ENCODE peak calls at places on chromosomes 2 and 18, in six cellular contexts. One of them, this sample, is unnamed.

GRCh38 chr18:32735781-32736180 is 37.0 kb downstream of the KLHL14 start:
- DNase-seq in activated gamma-delta T cell treated with Interleukin-2 at 50 U/mL for 16 hours: no peak
- DNase-seq in LHCN-M2: peak
- DNase-seq in fibroblast of the conjunctiva: peak
- DNase-seq in heart left ventricle: no peak
- DNase-seq in AG08395: no peak
- DNase-seq in this sample: peak

GRCh38 chr18:47113796-47114540 is 36.3 kb downstream of the HDHD2 start:
- DNase-seq in LHCN-M2: peak
- DNase-seq in activated gamma-delta T cell treated with Interleukin-2 at 50 U/mL for 16 hours: no peak
- DNase-seq in fibroblast of the conjunctiva: no peak
- DNase-seq in AG08395: peak
- DNase-seq in heart left ventricle: no peak
- DNase-seq in this sample: no peak

GRCh38 chr2:63755216-63755615 is 86.5 kb upstream of the UGP2 start:
- DNase-seq in fibroblast of the conjunctiva: peak
- DNase-seq in heart left ventricle: no peak
- DNase-seq in AG08395: peak
- DNase-seq in LHCN-M2: no peak
- DNase-seq in activated gamma-delta T cell treated with Interleukin-2 at 50 U/mL for 16 hours: no peak
- DNase-seq in this sample: peak

GRCh38 chr2:202436631-202437030 is 60.5 kb downstream of the BMPR2 start:
- DNase-seq in LHCN-M2: no peak
- DNase-seq in fibroblast of the conjunctiva: peak
- DNase-seq in AG08395: no peak
- DNase-seq in heart left ventricle: no peak
- DNase-seq in activated gamma-delta T cell treated with Interleukin-2 at 50 U/mL for 16 hours: no peak
- DNase-seq in this sample: no peak

GRCh38 chr2:237722616-237723015 is 76.0 kb upstream of the RBM44 start:
- DNase-seq in AG08395: no peak
- DNase-seq in fibroblast of the conjunctiva: no peak
- DNase-seq in heart left ventricle: no peak
- DNase-seq in LHCN-M2: no peak
- DNase-seq in activated gamma-delta T cell treated with Interleukin-2 at 50 U/mL for 16 hours: no peak
- DNase-seq in this sample: no peak

GRCh38 chr2:207073791-207074678 is 91.7 kb downstream of the KLF7 start:
- DNase-seq in activated gamma-delta T cell treated with Interleukin-2 at 50 U/mL for 16 hours: no peak
- DNase-seq in AG08395: peak
- DNase-seq in LHCN-M2: peak
- DNase-seq in heart left ventricle: no peak
- DNase-seq in fibroblast of the conjunctiva: no peak
- DNase-seq in this sample: no peak

GRCh38 chr2:69704446-69704845 is 37.5 kb upstream of the ANXA4 start:
- DNase-seq in LHCN-M2: no peak
- DNase-seq in fibroblast of the conjunctiva: no peak
- DNase-seq in AG08395: no peak
- DNase-seq in activated gamma-delta T cell treated with Interleukin-2 at 50 U/mL for 16 hours: no peak
- DNase-seq in heart left ventricle: no peak
- DNase-seq in this sample: no peak

GRCh38 chr2:9634121-9634520 is 3.3 kb upstream of the YWHAQ start:
- DNase-seq in fibroblast of the conjunctiva: no peak
- DNase-seq in heart left ventricle: no peak
- DNase-seq in LHCN-M2: no peak
- DNase-seq in activated gamma-delta T cell treated with Interleukin-2 at 50 U/mL for 16 hours: no peak
- DNase-seq in AG08395: no peak
- DNase-seq in this sample: no peak

GRCh38 chr2:229090231-229090630 is 180.9 kb downstream of the PID1 start:
- DNase-seq in LHCN-M2: peak
- DNase-seq in activated gamma-delta T cell treated with Interleukin-2 at 50 U/mL for 16 hours: no peak
- DNase-seq in fibroblast of the conjunctiva: no peak
- DNase-seq in AG08395: no peak
- DNase-seq in heart left ventricle: no peak
- DNase-seq in this sample: no peak

GRCh38 chr2:223989206-223989859 is 32.1 kb downstream of the MRPL44 start:
- DNase-seq in heart left ventricle: no peak
- DNase-seq in activated gamma-delta T cell treated with Interleukin-2 at 50 U/mL for 16 hours: no peak
- DNase-seq in fibroblast of the conjunctiva: no peak
- DNase-seq in LHCN-M2: no peak
- DNase-seq in AG08395: no peak
- DNase-seq in this sample: no peak

GRCh38 chr18:2905802-2906521 is 59.2 kb downstream of the EMILIN2 start:
- DNase-seq in LHCN-M2: no peak
- DNase-seq in heart left ventricle: peak
- DNase-seq in fibroblast of the conjunctiva: no peak
- DNase-seq in AG08395: peak
- DNase-seq in activated gamma-delta T cell treated with Interleukin-2 at 50 U/mL for 16 hours: peak
- DNase-seq in this sample: no peak

GRCh38 chr2:3631161-3631850 is 26.7 kb upstream of the ALLC start:
- DNase-seq in fibroblast of the conjunctiva: no peak
- DNase-seq in AG08395: no peak
- DNase-seq in heart left ventricle: peak
- DNase-seq in activated gamma-delta T cell treated with Interleukin-2 at 50 U/mL for 16 hours: no peak
- DNase-seq in LHCN-M2: no peak
- DNase-seq in this sample: no peak

GRCh38 chr18:8705280-8705940 is at the start of gene MTCL1:
- DNase-seq in AG08395: peak
- DNase-seq in fibroblast of the conjunctiva: no peak
- DNase-seq in LHCN-M2: peak
- DNase-seq in activated gamma-delta T cell treated with Interleukin-2 at 50 U/mL for 16 hours: peak
- DNase-seq in heart left ventricle: peak
- DNase-seq in this sample: no peak

GRCh38 chr2:38076710-38077430 is 919 bp upstream of the CYP1B1 start:
- DNase-seq in AG08395: peak
- DNase-seq in heart left ventricle: peak
- DNase-seq in activated gamma-delta T cell treated with Interleukin-2 at 50 U/mL for 16 hours: no peak
- DNase-seq in LHCN-M2: peak
- DNase-seq in fibroblast of the conjunctiva: peak
- DNase-seq in this sample: peak

GRCh38 chr2:134268265-134268664 is 14.4 kb downstream of the MGAT5 start:
- DNase-seq in LHCN-M2: peak
- DNase-seq in fibroblast of the conjunctiva: no peak
- DNase-seq in heart left ventricle: peak
- DNase-seq in activated gamma-delta T cell treated with Interleukin-2 at 50 U/mL for 16 hours: no peak
- DNase-seq in AG08395: no peak
- DNase-seq in this sample: no peak

GRCh38 chr2:73436019-73436418 is 50.4 kb downstream of the ALMS1 start:
- DNase-seq in fibroblast of the conjunctiva: no peak
- DNase-seq in AG08395: no peak
- DNase-seq in LHCN-M2: peak
- DNase-seq in activated gamma-delta T cell treated with Interleukin-2 at 50 U/mL for 16 hours: no peak
- DNase-seq in heart left ventricle: no peak
- DNase-seq in this sample: no peak

GRCh38 chr2:241182531-241183133 is 5.8 kb upstream of the ANO7 start:
- DNase-seq in AG08395: no peak
- DNase-seq in activated gamma-delta T cell treated with Interleukin-2 at 50 U/mL for 16 hours: no peak
- DNase-seq in fibroblast of the conjunctiva: no peak
- DNase-seq in LHCN-M2: no peak
- DNase-seq in heart left ventricle: no peak
- DNase-seq in this sample: no peak

GRCh38 chr2:42841344-42841743 is 49.0 kb upstream of the HAAO start:
- DNase-seq in LHCN-M2: no peak
- DNase-seq in fibroblast of the conjunctiva: no peak
- DNase-seq in heart left ventricle: no peak
- DNase-seq in activated gamma-delta T cell treated with Interleukin-2 at 50 U/mL for 16 hours: no peak
- DNase-seq in AG08395: no peak
- DNase-seq in this sample: no peak

GRCh38 chr2:7053650-7054262 is 136.5 kb downstream of the RNF144A start:
- DNase-seq in AG08395: no peak
- DNase-seq in heart left ventricle: no peak
- DNase-seq in fibroblast of the conjunctiva: no peak
- DNase-seq in activated gamma-delta T cell treated with Interleukin-2 at 50 U/mL for 16 hours: no peak
- DNase-seq in LHCN-M2: no peak
- DNase-seq in this sample: no peak

GRCh38 chr2:23617167-23617787 is 232.3 kb downstream of the KLHL29 start:
- DNase-seq in fibroblast of the conjunctiva: peak
- DNase-seq in AG08395: peak
- DNase-seq in heart left ventricle: no peak
- DNase-seq in activated gamma-delta T cell treated with Interleukin-2 at 50 U/mL for 16 hours: no peak
- DNase-seq in LHCN-M2: no peak
- DNase-seq in this sample: peak

GRCh38 chr2:219025637-219026585 is 15.4 kb downstream of the CFAP65 start:
- DNase-seq in activated gamma-delta T cell treated with Interleukin-2 at 50 U/mL for 16 hours: no peak
- DNase-seq in AG08395: no peak
- DNase-seq in heart left ventricle: no peak
- DNase-seq in LHCN-M2: no peak
- DNase-seq in fibroblast of the conjunctiva: no peak
- DNase-seq in this sample: no peak

GRCh38 chr2:74696758-74697327 is 42.8 kb downstream of the SEMA4F start:
- DNase-seq in heart left ventricle: no peak
- DNase-seq in activated gamma-delta T cell treated with Interleukin-2 at 50 U/mL for 16 hours: no peak
- DNase-seq in fibroblast of the conjunctiva: peak
- DNase-seq in LHCN-M2: peak
- DNase-seq in AG08395: no peak
- DNase-seq in this sample: no peak

GRCh38 chr2:58101500-58101899 is 54.9 kb downstream of the VRK2 start:
- DNase-seq in fibroblast of the conjunctiva: no peak
- DNase-seq in heart left ventricle: no peak
- DNase-seq in LHCN-M2: no peak
- DNase-seq in AG08395: no peak
- DNase-seq in activated gamma-delta T cell treated with Interleukin-2 at 50 U/mL for 16 hours: no peak
- DNase-seq in this sample: no peak

GRCh38 chr2:101442667-101443061 is 32.2 kb downstream of the RFX8 start:
- DNase-seq in heart left ventricle: no peak
- DNase-seq in LHCN-M2: no peak
- DNase-seq in activated gamma-delta T cell treated with Interleukin-2 at 50 U/mL for 16 hours: no peak
- DNase-seq in AG08395: no peak
- DNase-seq in fibroblast of the conjunctiva: no peak
- DNase-seq in this sample: no peak

GRCh38 chr2:144424559-144425240 is 95.2 kb downstream of the ZEB2 start:
- DNase-seq in activated gamma-delta T cell treated with Interleukin-2 at 50 U/mL for 16 hours: no peak
- DNase-seq in heart left ventricle: no peak
- DNase-seq in LHCN-M2: no peak
- DNase-seq in fibroblast of the conjunctiva: no peak
- DNase-seq in AG08395: no peak
- DNase-seq in this sample: no peak

GRCh38 chr2:148935791-148936190 is 60.8 kb downstream of the KIF5C start:
- DNase-seq in LHCN-M2: no peak
- DNase-seq in activated gamma-delta T cell treated with Interleukin-2 at 50 U/mL for 16 hours: no peak
- DNase-seq in heart left ventricle: no peak
- DNase-seq in AG08395: no peak
- DNase-seq in fibroblast of the conjunctiva: no peak
- DNase-seq in this sample: no peak

GRCh38 chr2:230722207-230722606 is 9.6 kb downstream of the CAB39 start:
- DNase-seq in heart left ventricle: no peak
- DNase-seq in LHCN-M2: no peak
- DNase-seq in fibroblast of the conjunctiva: no peak
- DNase-seq in AG08395: no peak
- DNase-seq in activated gamma-delta T cell treated with Interleukin-2 at 50 U/mL for 16 hours: no peak
- DNase-seq in this sample: no peak

GRCh38 chr2:99636432-99637034 is 146.7 kb upstream of the REV1 start:
- DNase-seq in heart left ventricle: peak
- DNase-seq in activated gamma-delta T cell treated with Interleukin-2 at 50 U/mL for 16 hours: no peak
- DNase-seq in fibroblast of the conjunctiva: no peak
- DNase-seq in LHCN-M2: no peak
- DNase-seq in AG08395: peak
- DNase-seq in this sample: no peak

GRCh38 chr2:127647242-127648190 is 1.6 kb downstream of the GPR17 start:
- DNase-seq in fibroblast of the conjunctiva: no peak
- DNase-seq in heart left ventricle: peak
- DNase-seq in activated gamma-delta T cell treated with Interleukin-2 at 50 U/mL for 16 hours: no peak
- DNase-seq in LHCN-M2: no peak
- DNase-seq in AG08395: no peak
- DNase-seq in this sample: no peak

GRCh38 chr2:55672630-55673029 is 21.0 kb downstream of the PNPT1 start:
- DNase-seq in LHCN-M2: peak
- DNase-seq in activated gamma-delta T cell treated with Interleukin-2 at 50 U/mL for 16 hours: no peak
- DNase-seq in AG08395: peak
- DNase-seq in fibroblast of the conjunctiva: peak
- DNase-seq in heart left ventricle: no peak
- DNase-seq in this sample: no peak

GRCh38 chr18:73549236-73549635 is 598.4 kb downstream of the FBXO15 start:
- DNase-seq in activated gamma-delta T cell treated with Interleukin-2 at 50 U/mL for 16 hours: no peak
- DNase-seq in fibroblast of the conjunctiva: no peak
- DNase-seq in heart left ventricle: no peak
- DNase-seq in LHCN-M2: no peak
- DNase-seq in AG08395: no peak
- DNase-seq in this sample: no peak

GRCh38 chr2:74457549-74458131 is 598 bp upstream of the WBP1 start:
- DNase-seq in heart left ventricle: peak
- DNase-seq in activated gamma-delta T cell treated with Interleukin-2 at 50 U/mL for 16 hours: peak
- DNase-seq in fibroblast of the conjunctiva: no peak
- DNase-seq in AG08395: no peak
- DNase-seq in LHCN-M2: no peak
- DNase-seq in this sample: no peak

GRCh38 chr2:196088209-196088608 is 19.6 kb upstream of the DNAH7 start:
- DNase-seq in LHCN-M2: peak
- DNase-seq in activated gamma-delta T cell treated with Interleukin-2 at 50 U/mL for 16 hours: no peak
- DNase-seq in heart left ventricle: no peak
- DNase-seq in AG08395: no peak
- DNase-seq in fibroblast of the conjunctiva: peak
- DNase-seq in this sample: peak

GRCh38 chr2:169495310-169495928 is 14.1 kb upstream of the KLHL41 start:
- DNase-seq in activated gamma-delta T cell treated with Interleukin-2 at 50 U/mL for 16 hours: no peak
- DNase-seq in fibroblast of the conjunctiva: no peak
- DNase-seq in heart left ventricle: no peak
- DNase-seq in AG08395: no peak
- DNase-seq in LHCN-M2: no peak
- DNase-seq in this sample: no peak

This sample was measured in skeletal muscle cell.